ENCODE peak calls at places on chromosomes 4 and X, in five cellular contexts. M, U, E, C and H are unnamed samples.
A peak's percentile ranks its signal among the peaks of the same experiment; 100 is the strongest.

GRCh38 chr4:108834167-108834566 is 71.3 kb upstream of the ETNPPL start:
- DNase-seq in M (no peak), U (peak; percentile 83), E (peak; percentile 47), C (no peak), H (peak; percentile 91)

GRCh38 chr4:109947457-109947856 is 34.8 kb downstream of the EGF start:
- DNase-seq in M (no peak), U (peak; percentile 54), E (no peak), C (no peak), H (peak; percentile 82)

GRCh38 chrX:115419094-115419493 is 129.6 kb downstream of the LUZP4 start:
- DNase-seq in M (no peak), U (no peak), E (no peak), C (no peak), H (no peak)

GRCh38 chr4:25180524-25181131 is 20.4 kb upstream of the SEPSECS start:
- DNase-seq in M (no peak), U (peak; percentile 64), E (no peak), C (no peak), H (no peak)

GRCh38 chr4:105147226-105148151 is 813 bp downstream of the TET2 start:
- DNase-seq in M (no peak), U (peak; percentile 51), E (no peak), C (peak; percentile 16), H (peak; percentile 53)

GRCh38 chr4:54661686-54662085 is 3.9 kb downstream of the KIT start:
- DNase-seq in M (peak; percentile 82), U (peak; percentile 87), E (no peak), C (no peak), H (peak; percentile 91)

GRCh38 chr4:173121044-173121685 is 47.4 kb upstream of the GALNT7 start:
- DNase-seq in M (no peak), U (peak; percentile 24), E (no peak), C (no peak), H (peak; percentile 21)

GRCh38 chr4:53816561-53816960 is 225.3 kb upstream of the LNX1 start:
- DNase-seq in M (no peak), U (no peak), E (no peak), C (no peak), H (no peak)

GRCh38 chr4:38548256-38548655 is 115.7 kb upstream of the KLF3 start:
- DNase-seq in M (no peak), U (no peak), E (no peak), C (no peak), H (no peak)

GRCh38 chr4:71333960-71334951 is 4.6 kb upstream of the SLC4A4 start:
- DNase-seq in M (no peak), U (peak; percentile 53), E (no peak), C (no peak), H (peak; percentile 93)

GRCh38 chr4:106090826-106091225 is 195.6 kb downstream of the NPNT start:
- DNase-seq in M (no peak), U (no peak), E (no peak), C (no peak), H (no peak)

GRCh38 chrX:15549189-15550012 is 48.8 kb downstream of the BMX start:
- DNase-seq in M (no peak), U (peak; percentile 7), E (no peak), C (no peak), H (no peak)

GRCh38 chrX:38628587-38628986 is 67.2 kb downstream of the TSPAN7 start:
- DNase-seq in M (no peak), U (no peak), E (no peak), C (no peak), H (no peak)

GRCh38 chr4:150942539-150942938 is 72.5 kb downstream of the LRBA start:
- DNase-seq in M (no peak), U (no peak), E (no peak), C (no peak), H (no peak)

GRCh38 chr4:146511381-146511780 is 10.4 kb downstream of the SLC10A7 start:
- DNase-seq in M (no peak), U (no peak), E (no peak), C (no peak), H (no peak)

GRCh38 chrX:133297284-133297683 is 79.1 kb upstream of the TFDP3 start:
- DNase-seq in M (peak; percentile 13), U (peak; percentile 51), E (no peak), C (no peak), H (peak; percentile 58)

GRCh38 chr4:55592014-55592413 is at the start of gene PDCL2:
- DNase-seq in M (no peak), U (no peak), E (no peak), C (no peak), H (no peak)

GRCh38 chr4:105978684-105979296 is 83.5 kb downstream of the NPNT start:
- DNase-seq in M (no peak), U (peak; percentile 70), E (no peak), C (no peak), H (peak; percentile 68)

GRCh38 chr4:87120411-87121162 is 99.8 kb downstream of the KLHL8 start:
- DNase-seq in M (no peak), U (peak; percentile 83), E (peak; percentile 61), C (no peak), H (peak; percentile 96)

GRCh38 chrX:71994601-71995000 is 84.0 kb downstream of the NHSL2 start:
- DNase-seq in M (no peak), U (no peak), E (no peak), C (no peak), H (peak; percentile 36)

GRCh38 chrX:8971116-8971515 is 62.8 kb downstream of the FAM9B start:
- DNase-seq in M (peak; percentile 11), U (peak; percentile 67), E (no peak), C (no peak), H (no peak)

GRCh38 chr4:152508386-152508785 is 27.5 kb downstream of the FBXW7 start:
- DNase-seq in M (no peak), U (peak; percentile 31), E (no peak), C (no peak), H (peak; percentile 61)

GRCh38 chrX:9163153-9163790 is 129.3 kb upstream of the FAM9B start:
- DNase-seq in M (no peak), U (peak; percentile 49), E (no peak), C (no peak), H (no peak)

GRCh38 chrX:152907084-152907651 is 9.3 kb downstream of the ZNF185 start:
- DNase-seq in M (no peak), U (no peak), E (peak; percentile 76), C (peak; percentile 52), H (no peak)

GRCh38 chr4:180721356-180721755 is 1521.8 kb upstream of the TENM3 start:
- DNase-seq in M (no peak), U (no peak), E (no peak), C (no peak), H (no peak)

GRCh38 chr4:124432500-124432899 is 280.0 kb downstream of the ANKRD50 start:
- DNase-seq in M (no peak), U (peak; percentile 9), E (no peak), C (no peak), H (peak; percentile 82)

GRCh38 chrX:97616883-97617510 is 733.3 kb downstream of the RPA4 start:
- DNase-seq in M (no peak), U (peak; percentile 75), E (no peak), C (no peak), H (peak; percentile 69)

GRCh38 chr4:8185280-8185679 is 13.8 kb upstream of the SH3TC1 start:
- DNase-seq in M (peak; percentile 90), U (peak; percentile 77), E (no peak), C (no peak), H (peak; percentile 82)

GRCh38 chr4:182683666-182684065 is 233.5 kb downstream of the DCTD start:
- DNase-seq in M (no peak), U (no peak), E (no peak), C (no peak), H (no peak)

GRCh38 chr4:181661090-181661489 is 582.1 kb upstream of the TENM3 start:
- DNase-seq in M (no peak), U (peak; percentile 69), E (no peak), C (no peak), H (peak; percentile 81)